ENCODE peak calls at places on chromosomes 11 and 22, in eight cellular contexts. I is foreskin fibroblast, C is GM12865, O is endothelial cell, W is B cell, P is progenitor cell of endocrine pancreas, D is cardiac muscle cell, Q is body of pancreas. S is an unnamed sample.
A peak's percentile ranks its signal among the peaks of the same experiment; 100 is the strongest.

GRCh38 chr11:47204633-47204989 is 10.2 kb upstream of the DDB2 start:
- DNase-seq in Q (no peak), I (peak; percentile 61), P (no peak), W (no peak), D (no peak), O (no peak), C (no peak), S (no peak)

GRCh38 chr11:80898910-80899309 is 1458.1 kb upstream of the TENM4 start:
- DNase-seq in I (no peak), Q (no peak), O (no peak), P (no peak), W (no peak), D (no peak), C (no peak), S (no peak)

GRCh38 chr11:16925495-16926065 is 88.6 kb downstream of the PLEKHA7 start:
- DNase-seq in Q (peak; percentile 61), W (no peak), D (peak; percentile 88), P (peak; percentile 48), I (peak; percentile 18), O (peak; percentile 52), C (no peak), S (peak; percentile 68)

GRCh38 chr11:20021771-20022362 is 138.4 kb downstream of the DBX1 start:
- DNase-seq in O (no peak), W (no peak), I (no peak), Q (no peak), P (no peak), D (no peak), C (no peak), S (no peak)

GRCh38 chr22:22463855-22464540 is 44.5 kb downstream of the ZNF280B start:
- DNase-seq in I (peak; percentile 45), D (peak; percentile 61), O (peak; percentile 71), P (peak; percentile 58), C (peak; percentile 57), W (peak; percentile 74), Q (peak; percentile 60), S (peak; percentile 62)

GRCh38 chr11:129377739-129378138 is 2.1 kb downstream of the BARX2 start:
- DNase-seq in W (no peak), O (no peak), C (no peak), D (no peak), P (no peak), Q (no peak), I (no peak), S (no peak)

GRCh38 chr11:133898031-133898769 is 52.9 kb upstream of the SPATA19 start:
- DNase-seq in Q (no peak), D (no peak), W (no peak), I (no peak), O (no peak), C (peak; percentile 38), P (no peak), S (no peak)

GRCh38 chr11:34680918-34681554 is 60.1 kb downstream of the EHF start:
- DNase-seq in P (no peak), C (no peak), Q (peak; percentile 10), I (peak; percentile 87), O (no peak), D (no peak), W (no peak), S (no peak)

GRCh38 chr11:66510990-66511339 is 530 bp downstream of the BBS1 start:
- DNase-seq in P (no peak), O (no peak), Q (no peak), D (no peak), C (no peak), I (no peak), W (no peak), S (no peak)

GRCh38 chr11:66509131-66509561 is 1.3 kb upstream of the BBS1 start:
- DNase-seq in C (no peak), Q (no peak), O (no peak), W (no peak), D (peak; percentile 49), P (no peak), I (peak; percentile 5), S (no peak)

GRCh38 chr11:66505276-66505816 is 5.1 kb upstream of the BBS1 start:
- DNase-seq in C (no peak), P (no peak), I (no peak), O (no peak), Q (no peak), W (no peak), D (no peak), S (no peak)

DNA sequence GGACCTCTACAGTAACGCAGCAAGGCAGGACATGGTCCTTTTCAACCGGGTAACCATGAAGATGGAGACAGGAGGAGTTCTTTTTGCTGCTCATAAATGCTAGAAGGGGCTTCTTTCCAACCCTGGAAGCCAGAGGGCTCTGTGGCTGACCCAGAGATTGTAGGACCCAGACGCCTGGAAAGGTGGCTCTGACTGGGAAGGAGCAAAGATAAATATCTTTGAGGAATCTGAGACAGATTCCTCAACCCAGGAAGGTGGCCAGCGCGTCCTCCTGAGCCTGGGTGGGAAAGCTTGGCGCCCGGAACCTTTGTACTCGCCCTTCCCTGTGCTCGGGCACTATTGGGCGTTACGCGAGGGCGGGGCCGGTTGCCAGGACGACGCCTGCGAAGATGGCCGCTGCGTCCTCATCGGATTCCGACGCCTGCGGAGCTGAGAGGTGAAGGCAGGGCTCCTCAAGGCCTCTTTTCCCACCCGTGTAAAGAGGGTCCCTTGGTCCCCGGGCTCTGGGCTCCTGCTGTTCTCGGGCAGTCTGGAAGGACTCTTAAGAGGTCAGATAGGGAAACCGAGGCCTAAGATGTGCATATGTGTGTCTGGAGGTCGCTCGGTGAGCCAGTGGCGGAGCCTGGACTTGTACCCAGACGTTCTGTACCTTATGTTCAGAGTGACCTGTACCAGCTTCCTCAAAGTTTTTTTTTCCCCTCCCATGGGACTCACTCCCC is at the start of gene BBS1:
- DNase-seq in O (peak; percentile 85), W (peak; percentile 82), I (peak; percentile 70), D (peak; percentile 93), P (peak; percentile 72), Q (peak; percentile 87), C (peak; percentile 80), S (peak; percentile 93)
- TF ChIP-seq CTCF in O (no peak), W (no peak), I (no peak), D (no peak), P (no peak), Q (no peak), C (no peak), S (no peak)

GRCh38 chr11:103547009-103547408 is 437.8 kb downstream of the DYNC2H1 start:
- DNase-seq in W (no peak), C (no peak), P (no peak), D (no peak), O (no peak), I (no peak), Q (no peak), S (no peak)

GRCh38 chr11:103546236-103546635 is 437.0 kb downstream of the DYNC2H1 start:
- DNase-seq in I (peak; percentile 58), O (no peak), D (no peak), Q (no peak), W (no peak), C (no peak), P (no peak), S (no peak)

GRCh38 chr11:103552086-103552485 is 442.9 kb downstream of the DYNC2H1 start:
- DNase-seq in W (no peak), O (no peak), C (no peak), Q (no peak), D (no peak), P (no peak), I (no peak), S (no peak)

GRCh38 chr11:103547691-103548090 is 438.5 kb downstream of the DYNC2H1 start:
- DNase-seq in W (no peak), Q (no peak), O (no peak), D (no peak), I (no peak), P (no peak), C (no peak), S (no peak)

GRCh38 chr11:103548838-103549237 is 439.6 kb downstream of the DYNC2H1 start:
- DNase-seq in Q (no peak), O (no peak), P (no peak), I (no peak), C (no peak), W (no peak), D (no peak), S (no peak)
- TF ChIP-seq CTCF in Q (no peak), O (no peak), P (no peak), I (no peak), C (no peak), W (no peak), D (no peak), S (no peak)

DNA sequence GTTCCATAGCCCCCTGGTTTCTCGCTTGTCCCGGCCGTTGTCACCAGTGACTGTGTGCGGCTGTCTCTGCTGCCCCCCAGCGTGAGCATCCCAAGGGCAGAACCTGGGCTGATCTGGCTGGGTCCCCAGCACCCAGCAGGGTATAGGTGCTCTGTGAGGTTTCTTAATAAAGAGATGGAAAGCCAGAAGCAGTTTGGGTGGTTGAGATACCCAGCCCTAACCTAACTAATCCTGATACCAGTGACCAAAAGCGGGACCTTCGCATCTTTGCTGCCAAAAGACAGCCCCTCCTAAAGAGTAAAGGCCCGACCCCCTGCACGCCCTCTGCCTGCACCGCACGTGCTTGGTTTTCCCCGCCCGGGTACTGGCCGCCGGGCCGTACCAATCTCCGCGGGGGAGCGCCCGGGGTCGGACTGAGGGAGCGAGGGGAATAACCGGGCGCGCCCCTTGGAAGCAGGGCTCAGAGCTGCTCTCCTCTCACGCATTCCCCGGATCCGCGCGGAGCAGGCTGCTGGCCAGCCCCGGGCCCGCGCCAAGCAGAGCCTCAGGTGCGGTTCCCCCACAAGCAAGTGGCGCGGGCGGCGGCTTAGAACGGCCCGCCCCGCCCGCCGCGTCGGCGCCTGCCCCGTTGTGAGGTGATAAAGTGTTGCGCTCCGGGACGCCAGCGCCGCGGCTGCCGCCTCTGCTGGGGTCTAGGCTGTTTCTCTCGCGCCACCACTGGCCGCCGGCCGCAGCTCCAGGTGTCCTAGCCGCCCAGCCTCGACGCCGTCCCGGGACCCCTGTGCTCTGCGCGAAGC is at the start of gene DGAT2:
- DNase-seq in D (peak; percentile 95), P (peak; percentile 67), C (peak; percentile 92), O (peak; percentile 71), W (peak; percentile 82), I (peak; percentile 38), Q (peak; percentile 75), S (peak; percentile 92)
- TF ChIP-seq CTCF in D (peak; percentile 12), P (peak; percentile 47), C (peak; percentile 35), O (no peak), W (peak; percentile 23), I (no peak), Q (no peak), S (peak; percentile 14)

GRCh38 chr11:70080763-70081162 is 2.6 kb downstream of the ANO1 start:
- DNase-seq in I (no peak), C (no peak), W (no peak), O (no peak), Q (no peak), P (no peak), D (no peak), S (no peak)

GRCh38 chr11:70085815-70086769 is 8.0 kb downstream of the ANO1 start:
- DNase-seq in Q (peak; percentile 55), O (no peak), W (no peak), I (no peak), C (no peak), P (no peak), D (no peak), S (no peak)

GRCh38 chr11:70079691-70080090 is 1.6 kb downstream of the ANO1 start:
- DNase-seq in I (no peak), P (no peak), O (no peak), C (no peak), W (no peak), D (no peak), Q (no peak), S (no peak)

GRCh38 chr11:70084046-70084984 is 6.2 kb downstream of the ANO1 start:
- DNase-seq in Q (no peak), C (no peak), O (no peak), I (no peak), P (no peak), W (no peak), D (no peak), S (no peak)

DNA sequence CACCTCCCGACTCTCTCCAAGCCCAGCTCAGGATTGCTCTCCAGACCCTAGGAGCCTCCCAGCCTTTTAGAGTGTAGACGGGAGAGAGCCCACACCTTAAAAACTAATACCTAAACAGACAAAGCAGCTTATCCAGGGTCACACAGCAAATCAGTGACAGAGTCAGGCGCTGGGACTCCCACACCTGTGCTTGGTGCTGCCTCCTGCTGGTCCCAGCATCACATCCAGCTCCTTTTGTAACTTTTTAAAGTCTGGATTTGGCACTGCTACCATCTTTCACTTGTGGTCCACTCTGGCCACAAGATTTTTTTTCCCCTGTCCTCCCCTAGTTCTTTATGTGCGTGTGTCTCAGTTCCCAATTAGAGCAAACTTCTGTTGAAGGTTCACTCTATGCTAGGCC is 4.7 kb downstream of the ANO1 start:
- DNase-seq in P (no peak), I (no peak), C (no peak), W (no peak), D (no peak), Q (no peak), O (peak; percentile 27), S (no peak)
- TF ChIP-seq CTCF in P (peak; percentile 48), I (no peak), C (no peak), W (no peak), D (no peak), Q (no peak), O (no peak), S (no peak)